ENCODE peak calls at places on chromosomes 7 and 10, in four cellular contexts. W, T, J and B are unnamed samples.

GRCh38 chr10:16183989-16184643 is 252.7 kb upstream of the PTER start:
- DNase-seq in T (no peak), W (no peak), J (no peak), B (no peak)

GRCh38 chr7:8035647-8036518 is 67.3 kb downstream of the GLCCI1 start:
- DNase-seq in W (no peak), J (no peak), T (no peak), B (peak; percentile 45)

GRCh38 chr7:90889644-90890043 is 293.5 kb downstream of the CDK14 start:
- DNase-seq in J (no peak), W (no peak), T (no peak), B (no peak)

GRCh38 chr7:22563621-22564241 is 63.7 kb upstream of the STEAP1B start:
- DNase-seq in W (no peak), T (no peak), J (peak; percentile 21), B (peak; percentile 72)

GRCh38 chr7:94368371-94368791 is 26.3 kb upstream of the COL1A2 start:
- DNase-seq in W (no peak), T (no peak), J (no peak), B (no peak)

GRCh38 chr7:80681272-80681885 is 42.9 kb downstream of the CD36 start:
- DNase-seq in T (no peak), J (no peak), W (no peak), B (no peak)

GRCh38 chr10:12484945-12485805 is 135.8 kb downstream of the CAMK1D start:
- DNase-seq in W (peak; percentile 83), T (peak; percentile 10), J (no peak), B (no peak)

GRCh38 chr7:86995814-86996213 is 63.6 kb downstream of the ELAPOR2 start:
- DNase-seq in W (no peak), J (no peak), T (no peak), B (no peak)

GRCh38 chr7:49479936-49480544 is 293.4 kb upstream of the VWC2 start:
- DNase-seq in T (no peak), W (no peak), J (no peak), B (no peak)

GRCh38 chr10:74272288-74272687 is 121.3 kb downstream of the ADK start:
- DNase-seq in J (no peak), W (no peak), T (no peak), B (no peak)

GRCh38 chr7:139738101-139738489 is 39.7 kb downstream of the HIPK2 start:
- DNase-seq in T (no peak), J (no peak), W (no peak), B (no peak)

GRCh38 chr7:150931199-150931869 is 46.8 kb downstream of the KCNH2 start:
- DNase-seq in J (no peak), W (no peak), T (no peak), B (no peak)

GRCh38 chr10:104253106-104253505 is 1.6 kb upstream of the GSTO1 start:
- DNase-seq in J (no peak), W (no peak), T (no peak), B (no peak)

GRCh38 chr10:98272690-98273453 is 4.9 kb upstream of the LOXL4 start:
- DNase-seq in W (no peak), T (no peak), J (no peak), B (no peak)

GRCh38 chr10:19432000-19432399 is 383.4 kb downstream of the MALRD1 start:
- DNase-seq in T (no peak), J (no peak), W (no peak), B (no peak)

GRCh38 chr10:109740436-109740835 is 182.9 kb downstream of the XPNPEP1 start:
- DNase-seq in J (no peak), W (no peak), T (no peak), B (no peak)

GRCh38 chr7:142412551-142413193 is 154.8 kb upstream of the PRSS58 start:
- DNase-seq in J (no peak), W (peak; percentile 52), T (no peak), B (peak; percentile 46)

GRCh38 chr7:150322114-150322832 is 882 bp upstream of the LRRC61 start:
- DNase-seq in J (peak; percentile 50), T (no peak), W (no peak), B (peak; percentile 71)

GRCh38 chr10:70963271-70963670 is 74.9 kb upstream of the PCBD1 start:
- DNase-seq in J (no peak), W (no peak), T (no peak), B (no peak)

GRCh38 chr7:17043012-17043877 is 161.5 kb upstream of the AGR3 start:
- DNase-seq in J (no peak), T (no peak), W (no peak), B (no peak)